ENCODE peak calls at places on chromosomes 4 and X, in five cellular contexts. V, N, B, U and K are unnamed samples.

GRCh38 chr4:134687646-134688628 is 486.3 kb upstream of the PABPC4L start:
- DNase-seq in N (no peak), B (no peak), V (no peak), U (no peak), K (no peak)

GRCh38 chr4:82293304-82293703 is 80.5 kb downstream of the HNRNPD start:
- DNase-seq in U (no peak), N (no peak), V (no peak), B (peak; percentile 41), K (no peak)

GRCh38 chrX:100883654-100884053 is 9.5 kb upstream of the NOX1 start:
- DNase-seq in V (no peak), B (no peak), U (no peak), N (no peak), K (no peak)

GRCh38 chrX:109393859-109394258 is 88.0 kb downstream of the GUCY2F start:
- DNase-seq in U (no peak), N (no peak), V (no peak), B (no peak), K (no peak)

GRCh38 chr4:82601242-82602015 is 39.6 kb upstream of the TMEM150C start:
- DNase-seq in V (no peak), U (no peak), N (no peak), B (no peak), K (no peak)

GRCh38 chr4:177986236-177986635 is 544.0 kb upstream of the AGA start:
- DNase-seq in B (no peak), V (no peak), U (no peak), N (no peak), K (no peak)

GRCh38 chrX:139052461-139052860 is 340.9 kb upstream of the FGF13 start:
- DNase-seq in B (no peak), N (no peak), U (no peak), V (no peak), K (no peak)

GRCh38 chr4:56468097-56468422 is 643 bp downstream of the SRP72 start:
- DNase-seq in N (no peak), U (peak; percentile 60), V (no peak), B (peak; percentile 13), K (peak; percentile 37)

GRCh38 chr4:145945431-145946155 is 7.0 kb upstream of the ZNF827 start:
- DNase-seq in B (no peak), V (no peak), N (no peak), U (no peak), K (no peak)

GRCh38 chrX:48071064-48071985 is at the start of gene ZNF630:
- DNase-seq in B (peak; percentile 43), V (peak; percentile 92), U (peak; percentile 75), N (peak; percentile 72), K (peak; percentile 82)

GRCh38 chr4:38089961-38090360 is 129.8 kb downstream of the PTTG2 start:
- DNase-seq in B (no peak), V (no peak), N (no peak), U (no peak), K (no peak)

GRCh38 chr4:56181140-56181950 is 205.9 kb downstream of the AASDH start:
- DNase-seq in V (no peak), B (no peak), U (no peak), N (no peak), K (no peak)

GRCh38 chrX:72110051-72110926 is 21.4 kb downstream of the RTL5 start:
- DNase-seq in V (no peak), N (no peak), B (no peak), U (no peak), K (no peak)

GRCh38 chr4:82864336-82865001 is 26.5 kb downstream of the SEC31A start:
- DNase-seq in N (no peak), V (no peak), U (no peak), B (no peak), K (no peak)

GRCh38 chr4:96170198-96170597 is 330.3 kb downstream of the PDHA2 start:
- DNase-seq in N (peak; percentile 58), U (peak; percentile 14), V (no peak), B (no peak), K (no peak)

GRCh38 chrX:132068405-132068804 is 45.3 kb downstream of the STK26 start:
- DNase-seq in B (no peak), N (no peak), U (no peak), V (no peak), K (no peak)

GRCh38 chr4:123256006-123256405 is 140.6 kb upstream of the SPRY1 start:
- DNase-seq in B (no peak), V (no peak), N (no peak), U (no peak), K (no peak)

GRCh38 chr4:123651127-123651526 is 254.5 kb downstream of the SPRY1 start:
- DNase-seq in V (no peak), U (no peak), B (no peak), N (no peak), K (no peak)

GRCh38 chrX:30831082-30831481 is 58.0 kb downstream of the TAB3 start:
- DNase-seq in U (no peak), B (no peak), N (peak; percentile 43), V (no peak), K (no peak)

GRCh38 chr4:94689155-94689554 is 68.6 kb upstream of the BMPR1B start:
- DNase-seq in N (no peak), B (no peak), U (no peak), V (no peak), K (no peak)

GRCh38 chr4:184588893-184589292 is 60.4 kb downstream of the CASP3 start:
- DNase-seq in B (no peak), U (no peak), N (no peak), V (no peak), K (no peak)

GRCh38 chr4:153790962-153791551 is 2.2 kb upstream of the SFRP2 start:
- DNase-seq in N (peak; percentile 88), V (no peak), U (peak; percentile 78), B (no peak), K (no peak)

GRCh38 chr4:80295841-80296240 is 29.4 kb downstream of the FGF5 start:
- DNase-seq in B (no peak), N (no peak), U (no peak), V (no peak), K (no peak)

GRCh38 chr4:87975466-87975865 is at the start of gene SPP1:
- DNase-seq in U (peak; percentile 43), B (no peak), N (no peak), V (no peak), K (no peak)

GRCh38 chr4:87974856-87975462 is 555 bp upstream of the SPP1 start:
- DNase-seq in N (no peak), V (no peak), U (no peak), B (no peak), K (no peak)

GRCh38 chr4:87971866-87972265 is 3.6 kb upstream of the SPP1 start:
- DNase-seq in N (no peak), B (no peak), U (no peak), V (no peak), K (no peak)

GRCh38 chr4:87977521-87978278 is 2.2 kb downstream of the SPP1 start:
- DNase-seq in B (no peak), V (no peak), N (no peak), U (no peak), K (no peak)

DNA sequence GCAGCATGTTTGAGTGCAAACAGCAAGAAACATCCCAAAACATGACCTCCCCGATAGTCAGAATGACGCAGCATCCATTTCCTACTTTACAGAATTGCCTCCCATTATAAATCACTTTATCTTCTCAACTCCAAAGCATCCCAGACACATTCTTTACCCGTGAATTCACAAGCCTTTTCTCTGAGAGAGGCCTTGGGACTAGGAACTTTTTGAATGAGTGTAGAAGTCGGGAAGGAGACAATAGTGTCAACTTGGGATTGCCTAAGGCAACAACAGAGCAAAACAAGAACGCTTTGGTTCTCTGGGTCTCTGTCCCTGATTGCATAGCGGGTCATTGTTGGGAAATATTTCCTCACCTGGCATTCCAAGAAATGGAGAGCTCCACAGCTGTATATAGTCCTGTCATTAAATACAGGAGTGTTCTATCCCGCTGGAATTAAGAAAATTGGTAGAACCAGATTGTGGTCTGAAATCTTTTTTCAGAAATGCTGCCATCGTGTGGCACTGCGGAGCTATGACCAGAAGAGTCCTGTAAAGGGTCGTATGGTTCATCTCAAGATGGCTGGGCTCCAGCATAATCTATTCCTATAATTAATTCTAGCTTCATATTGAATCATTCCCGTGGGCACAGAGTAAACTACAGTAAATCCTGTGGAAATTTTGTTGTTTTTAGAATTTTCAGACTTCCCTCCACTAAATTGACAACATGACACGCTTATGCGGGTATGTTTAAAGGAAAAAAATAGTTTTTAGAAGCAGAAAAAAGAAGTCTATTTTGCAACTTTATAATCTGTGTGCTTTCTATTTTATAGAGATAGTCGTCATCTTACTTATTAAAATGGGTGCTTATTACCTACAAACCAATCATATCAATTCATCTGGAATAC is 2.0 kb upstream of the SPP1 start:
- DNase-seq in N (peak; percentile 75), U (peak; percentile 66), B (no peak), V (no peak), K (peak; percentile 45)
- H3K4me3 ChIP-seq in N (peak overlapping the region; percentile 43), U (peak overlapping the region; percentile 36), B (no peak overlapping the region), V (peak overlapping the region; percentile 19), K (no peak overlapping the region)

GRCh38 chr4:182859730-182860129 is 57.5 kb downstream of the DCTD start:
- DNase-seq in B (no peak), N (no peak), U (no peak), V (no peak), K (no peak)

GRCh38 chr4:182861346-182861745 is 55.8 kb downstream of the DCTD start:
- DNase-seq in N (no peak), V (no peak), B (no peak), U (no peak), K (no peak)

GRCh38 chr4:182863501-182863900 is 53.7 kb downstream of the DCTD start:
- DNase-seq in N (no peak), V (no peak), B (no peak), U (no peak), K (no peak)

GRCh38 chr4:182862166-182862875 is 54.9 kb downstream of the DCTD start:
- DNase-seq in N (no peak), V (no peak), B (no peak), U (no peak), K (peak; percentile 76)

DNA sequence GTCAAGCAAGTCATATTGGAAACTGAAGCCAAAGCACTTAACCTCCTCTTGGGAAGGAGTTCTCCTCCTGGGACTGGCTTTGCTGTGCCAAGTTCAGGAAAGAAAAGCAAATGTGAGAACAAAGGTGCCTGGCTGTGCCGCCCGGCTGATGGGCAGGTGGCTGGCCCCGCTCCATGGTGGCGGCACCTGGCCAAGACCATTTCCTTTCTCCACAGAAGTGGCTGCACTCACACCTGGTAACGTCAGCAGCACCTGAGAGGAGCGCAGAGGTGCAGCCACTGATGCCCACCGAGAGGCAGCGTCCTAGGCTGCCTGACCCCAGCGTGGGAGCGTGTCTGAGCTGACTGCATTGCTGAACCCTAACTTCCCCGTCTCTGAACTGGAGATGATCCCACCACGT is 54.3 kb downstream of the DCTD start:
- DNase-seq in N (no peak), U (no peak), V (no peak), B (no peak), K (peak; percentile 95)
- TF ChIP-seq EP300 in N (no peak), U (no peak), V (no peak), B (no peak), K (no peak)

DNA sequence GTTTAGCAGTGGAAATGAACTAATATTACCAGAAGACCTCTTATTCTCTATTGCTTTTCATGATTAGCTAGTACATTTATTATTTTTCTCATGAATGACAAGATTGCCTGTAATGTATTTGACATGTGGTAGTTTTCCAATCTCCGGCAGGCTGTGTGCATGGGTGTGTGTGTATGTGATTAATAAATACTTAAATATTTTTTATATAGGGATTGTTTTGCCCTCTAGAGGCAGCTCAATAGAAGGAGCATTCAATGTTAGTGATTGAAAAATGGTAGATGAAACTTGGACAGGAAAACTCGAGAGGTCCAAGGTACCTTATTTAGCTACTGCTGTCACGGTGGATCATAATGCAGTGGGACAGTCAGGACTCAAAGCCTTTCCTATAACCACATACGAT is 457.6 kb downstream of the IL1RAPL1 start:
- DNase-seq in V (no peak), U (no peak), B (no peak), N (no peak), K (no peak)
- TF ChIP-seq CTCF in V (no peak), U (peak; percentile 46), B (peak; percentile 5), N (no peak), K (no peak)

GRCh38 chrX:107119281-107119680 is 659 bp upstream of the RBM41 start:
- DNase-seq in B (no peak), V (no peak), U (no peak), N (no peak), K (no peak)
- H3K4me3 ChIP-seq in B (peak overlapping the region; percentile 55), V (no peak overlapping the region), U (peak overlapping the region; percentile 88), N (no peak overlapping the region), K (peak overlapping the region; percentile 75)